ENCODE peak calls at places on chromosomes 4 and X, in seven cellular contexts. L is naive thymus-derived CD4-positive, alpha-beta T cell; Y is coronary artery; V is keratinocyte; D is GM19239; S is HFFc6; G is EH. N is an unnamed sample.

GRCh38 chr4:106338671-106339070 is 22.3 kb downstream of the AIMP1 start:
- DNase-seq in L (no peak), G (no peak), V (no peak), D (no peak), Y (no peak), S (no peak), N (no peak)

GRCh38 chr4:110364911-110365520 is 110.9 kb upstream of the ENPEP start:
- DNase-seq in V (no peak), L (no peak), Y (no peak), D (no peak), G (peak), S (no peak), N (no peak)

GRCh38 chrX:103585421-103586313 is at the start of gene TCEAL4:
- DNase-seq in D (no peak), V (no peak), S (no peak), G (peak), Y (peak), L (peak), N (no peak)

GRCh38 chrX:150155396-150156048 is 207.6 kb upstream of the MAMLD1 start:
- DNase-seq in Y (no peak), V (no peak), S (peak), L (no peak), G (peak), D (no peak), N (no peak)

GRCh38 chrX:29308726-29309125 is 721.5 kb downstream of the IL1RAPL1 start:
- DNase-seq in Y (no peak), D (no peak), G (no peak), L (no peak), V (no peak), S (no peak), N (no peak)

GRCh38 chr4:157896726-157897125 is 276.1 kb downstream of the GASK1B start:
- DNase-seq in G (no peak), V (no peak), D (no peak), L (no peak), S (no peak), Y (no peak), N (no peak)

GRCh38 chr4:144451771-144452170 is 194.2 kb upstream of the HHIP start:
- DNase-seq in V (no peak), G (no peak), S (no peak), D (no peak), Y (no peak), L (no peak), N (no peak)

GRCh38 chr4:71713611-71714203 is 70.2 kb downstream of the GC start:
- DNase-seq in S (peak), G (peak), D (no peak), V (no peak), L (peak), Y (no peak), N (no peak)

GRCh38 chr4:159027535-159027934 is 75.3 kb upstream of the RAPGEF2 start:
- DNase-seq in G (peak), L (no peak), Y (no peak), V (no peak), D (no peak), S (no peak), N (no peak)

GRCh38 chr4:149112109-149112508 is 669.9 kb upstream of the NR3C2 start:
- DNase-seq in S (no peak), Y (no peak), L (no peak), D (no peak), G (no peak), V (no peak), N (no peak)

GRCh38 chr4:138494931-138495330 is 252.8 kb upstream of the SLC7A11 start:
- DNase-seq in G (peak), L (no peak), D (no peak), Y (no peak), V (no peak), S (peak), N (no peak)

GRCh38 chrX:53704294-53704693 is 17.8 kb upstream of the HUWE1 start:
- DNase-seq in V (no peak), D (no peak), S (no peak), Y (no peak), L (no peak), G (no peak), N (no peak)

GRCh38 chr4:152408514-152409327 is 127.2 kb downstream of the FBXW7 start:
- DNase-seq in S (peak), G (peak), Y (no peak), D (no peak), L (peak), V (peak), N (no peak)

GRCh38 chr4:87718221-87718620 is 68.1 kb downstream of the DMP1 start:
- DNase-seq in S (no peak), V (no peak), G (no peak), Y (no peak), L (no peak), D (no peak), N (no peak)

GRCh38 chr4:128287159-128287870 is at the start of gene PGRMC2:
- DNase-seq in L (no peak), Y (peak), D (no peak), S (peak), G (peak), V (no peak), N (peak)

GRCh38 chrX:153576239-153576870 is 22.6 kb downstream of the CCNQ start:
- DNase-seq in G (no peak), D (no peak), S (no peak), V (no peak), Y (no peak), L (no peak), N (no peak)

GRCh38 chr4:127624176-127624575 is 8.6 kb upstream of the INTU start:
- DNase-seq in S (no peak), Y (no peak), D (no peak), L (no peak), V (no peak), G (no peak), N (no peak)

GRCh38 chr4:126916626-126917140 is 716.1 kb upstream of the INTU start:
- DNase-seq in Y (no peak), G (peak), L (no peak), S (peak), V (no peak), D (no peak), N (no peak)

GRCh38 chrX:5857232-5857631 is 371.4 kb downstream of the NLGN4X start:
- DNase-seq in S (no peak), V (no peak), Y (no peak), D (no peak), L (no peak), G (no peak), N (no peak)

GRCh38 chr4:72031868-72032619 is at the start of gene NPFFR2:
- DNase-seq in L (no peak), S (no peak), G (no peak), V (no peak), Y (no peak), D (no peak), N (peak)

GRCh38 chr4:38678078-38678477 is 14.1 kb downstream of the KLF3 start:
- DNase-seq in V (no peak), L (no peak), Y (no peak), S (peak), G (peak), D (no peak), N (no peak)